ENCODE peak calls at places on chromosomes 2 and 18, in nine cellular contexts. G, W, Z, O, I, T, J, H and R are unnamed samples. For H3K9me3, the result is how much of the 10 kb centered on the place peaks cover.

GRCh38 chr18:13302611-13303267 is 84.2 kb downstream of the LDLRAD4 start:
- DNase-seq in G (no peak), W (no peak), Z (no peak), O (no peak), I (no peak), T (no peak), J (no peak), H (no peak), R (no peak)

GRCh38 chr2:6986251-6986893 is 69.2 kb downstream of the RNF144A start:
- DNase-seq in G (no peak), W (no peak), Z (no peak), O (no peak), I (peak), T (no peak), J (no peak), H (no peak), R (no peak)

GRCh38 chr18:21930177-21930576 is 189.6 kb downstream of the MIB1 start:
- DNase-seq in G (no peak), W (no peak), Z (no peak), O (no peak), I (no peak), T (no peak), J (no peak), H (no peak), R (no peak)

GRCh38 chr2:198374375-198375072 is 570.1 kb downstream of the PLCL1 start:
- DNase-seq in G (peak), W (peak), Z (peak), O (no peak), I (peak), T (no peak), J (no peak), H (no peak), R (peak)

GRCh38 chr2:234496835-234497591 is at the start of gene ARL4C:
- DNase-seq in G (peak), W (no peak), Z (peak), O (no peak), I (peak), T (peak), J (peak), H (peak), R (peak)

GRCh38 chr2:9815076-9815475 is 28.2 kb upstream of the TAF1B start:
- DNase-seq in G (no peak), W (no peak), Z (no peak), O (no peak), I (no peak), T (peak), J (no peak), H (no peak), R (no peak)

GRCh38 chr18:58581265-58581664 is 47.6 kb downstream of the ALPK2 start:
- DNase-seq in G (peak), W (peak), Z (peak), O (peak), I (no peak), T (no peak), J (no peak), H (no peak), R (no peak)

GRCh38 chr2:167398791-167399371 is 510.6 kb downstream of the XIRP2 start:
- DNase-seq in G (no peak), W (no peak), Z (no peak), O (no peak), I (no peak), T (no peak), J (no peak), H (no peak), R (no peak)

GRCh38 chr2:226742346-226742745 is 57.3 kb downstream of the IRS1 start:
- DNase-seq in G (no peak), W (no peak), Z (peak), O (no peak), I (peak), T (peak), J (peak), H (no peak), R (peak)

GRCh38 chr2:20868377-20868776 is 45.5 kb upstream of the LDAH start:
- DNase-seq in G (no peak), W (no peak), Z (no peak), O (no peak), I (no peak), T (no peak), J (no peak), H (no peak), R (no peak)

GRCh38 chr2:6647028-6647427 is 218.7 kb downstream of the CMPK2 start:
- DNase-seq in G (no peak), W (no peak), Z (no peak), O (no peak), I (no peak), T (no peak), J (no peak), H (no peak), R (no peak)

GRCh38 chr2:100188326-100188725 is 45.9 kb upstream of the AFF3 start:
- DNase-seq in G (no peak), W (no peak), Z (no peak), O (no peak), I (no peak), T (no peak), J (no peak), H (no peak), R (no peak)

GRCh38 chr2:68819556-68819955 is 51.6 kb downstream of the BMP10 start:
- DNase-seq in G (no peak), W (no peak), Z (peak), O (no peak), I (no peak), T (no peak), J (no peak), H (no peak), R (no peak)

GRCh38 chr18:34707670-34708069 is 2.4 kb upstream of the DTNA start:
- DNase-seq in G (peak), W (peak), Z (peak), O (peak), I (peak), T (no peak), J (no peak), H (no peak), R (peak)

GRCh38 chr2:85470850-85471800 is 52.6 kb downstream of the SH2D6 start:
- DNase-seq in G (peak), W (peak), Z (no peak), O (no peak), I (no peak), T (peak), J (no peak), H (no peak), R (no peak)

GRCh38 chr2:68362069-68362468 is 3.0 kb upstream of the PLEK start:
- DNase-seq in G (peak), W (peak), Z (peak), O (peak), I (peak), T (peak), J (peak), H (peak), R (peak)

GRCh38 chr2:223537669-223538601 is 64.2 kb downstream of the SCG2 start:
- DNase-seq in G (peak), W (no peak), Z (peak), O (no peak), I (no peak), T (no peak), J (no peak), H (no peak), R (no peak)

GRCh38 chr2:25347205-25347815 is 5.6 kb upstream of the DNMT3A start:
- DNase-seq in G (peak), W (no peak), Z (peak), O (peak), I (peak), T (no peak), J (no peak), H (no peak), R (no peak)

GRCh38 chr2:156115338-156115737 is 217.2 kb downstream of the NR4A2 start:
- DNase-seq in G (peak), W (no peak), Z (no peak), O (peak), I (no peak), T (no peak), J (no peak), H (no peak), R (no peak)

GRCh38 chr18:48931680-48932461 is 18.9 kb downstream of the SMAD7 start:
- DNase-seq in G (peak), W (no peak), Z (no peak), O (no peak), I (no peak), T (no peak), J (no peak), H (peak), R (no peak)

GRCh38 chr2:225932741-225933413 is 533.4 kb downstream of the NYAP2 start:
- DNase-seq in G (no peak), W (no peak), Z (peak), O (no peak), I (no peak), T (no peak), J (no peak), H (no peak), R (no peak)

GRCh38 chr18:53070706-53071105 is 730.7 kb downstream of the DCC start:
- DNase-seq in G (no peak), W (no peak), Z (no peak), O (no peak), I (no peak), T (no peak), J (no peak), H (no peak), R (no peak)

GRCh38 chr18:58567453-58568196 is 61.3 kb downstream of the ALPK2 start:
- DNase-seq in G (peak), W (peak), Z (peak), O (no peak), I (no peak), T (no peak), J (no peak), H (no peak), R (peak)

GRCh38 chr2:152088006-152088405 is 10.8 kb downstream of the CACNB4 start:
- DNase-seq in G (no peak), W (no peak), Z (no peak), O (no peak), I (no peak), T (no peak), J (no peak), H (no peak), R (no peak)

GRCh38 chr18:22066083-22066485 is 103.3 kb upstream of the GATA6 start:
- DNase-seq in G (no peak), W (no peak), Z (no peak), O (no peak), I (no peak), T (no peak), J (no peak), H (no peak), R (no peak)

GRCh38 chr2:216389565-216389964 is 17.3 kb upstream of the MARCHF4 start:
- DNase-seq in G (peak), W (no peak), Z (peak), O (no peak), I (no peak), T (no peak), J (no peak), H (no peak), R (no peak)

GRCh38 chr2:19299522-19299921 is 58.9 kb downstream of the OSR1 start:
- DNase-seq in G (no peak), W (no peak), Z (peak), O (no peak), I (no peak), T (no peak), J (no peak), H (no peak), R (no peak)

GRCh38 chr2:144357623-144358400 is 162.1 kb downstream of the ZEB2 start:
- DNase-seq in G (peak), W (peak), Z (peak), O (peak), I (no peak), T (no peak), J (no peak), H (no peak), R (peak)

GRCh38 chr18:3329471-3329870 is 67.5 kb downstream of the MYL12B start:
- DNase-seq in G (no peak), W (no peak), Z (no peak), O (no peak), I (no peak), T (no peak), J (no peak), H (no peak), R (no peak)

GRCh38 chr2:102186676-102187190 is at the start of gene IL1RL2:
- DNase-seq in G (peak), W (no peak), Z (no peak), O (no peak), I (no peak), T (peak), J (peak), H (no peak), R (no peak)

DNA sequence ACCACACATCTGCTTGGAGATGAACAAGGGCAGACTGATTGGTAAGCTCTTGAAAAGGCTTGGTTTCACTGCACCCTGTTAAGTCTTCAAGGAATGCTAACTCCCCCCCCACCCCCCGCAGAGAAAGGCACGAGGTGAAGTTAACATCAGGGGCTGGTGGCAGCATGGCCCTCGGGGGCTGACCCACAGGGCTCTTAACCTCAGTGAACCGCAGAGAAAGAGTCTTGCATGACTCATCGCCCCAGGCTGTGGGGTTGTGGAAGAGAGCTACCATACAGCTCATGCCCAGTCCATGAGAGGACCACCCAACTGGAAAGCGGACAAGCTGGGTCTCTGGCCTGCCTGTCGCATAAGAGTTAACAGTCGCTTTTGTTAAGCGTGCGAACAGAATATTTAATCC is 10.6 kb upstream of the CEP68 start:
- DNase-seq in G (no peak), W (no peak), Z (no peak), O (no peak), I (peak), T (no peak), J (no peak), H (no peak), R (no peak)
- H3K9me3 ChIP-seq in G (under half), W (under half), Z (under half), O (under half), I (under half), T (under half), J (under half), H (under half), R (under half)

GRCh38 chr18:36993068-36993467 is 164.1 kb downstream of the KIAA1328 start:
- DNase-seq in G (peak), W (no peak), Z (peak), O (no peak), I (no peak), T (no peak), J (no peak), H (no peak), R (no peak)
- H3K27ac ChIP-seq in G (peak), W (no peak), Z (no peak), O (no peak), I (no peak), T (no peak), J (no peak), H (no peak), R (no peak)

GRCh38 chr18:23274638-23275482 is 139.6 kb downstream of the CABLES1 start:
- DNase-seq in G (no peak), W (no peak), Z (no peak), O (no peak), I (no peak), T (no peak), J (no peak), H (no peak), R (no peak)
- H3K9me3 ChIP-seq in G (under half), W (under half), Z (under half), O (under half), I (under half), T (under half), J (under half), H (under half), R (under half)

GRCh38 chr18:62066121-62066818 is 120.6 kb downstream of the PIGN start:
- DNase-seq in G (no peak), W (no peak), Z (no peak), O (no peak), I (no peak), T (no peak), J (no peak), H (no peak), R (no peak)
- H3K27ac ChIP-seq in G (no peak), W (no peak), Z (no peak), O (no peak), I (no peak), T (no peak), J (no peak), H (no peak), R (no peak)

GRCh38 chr2:185507703-185508102 is 230.9 kb upstream of the FSIP2 start:
- DNase-seq in G (no peak), W (no peak), Z (no peak), O (no peak), I (no peak), T (no peak), J (no peak), H (no peak), R (no peak)
- H3K9me3 ChIP-seq in G (under half), W (under half), Z (under half), O (under half), I (under half), T (half or more), J (half or more), H (under half), R (half or more)

GRCh38 chr2:201406077-201406662 is 45.1 kb downstream of the TRAK2 start:
- DNase-seq in G (peak), W (no peak), Z (peak), O (no peak), I (no peak), T (no peak), J (no peak), H (no peak), R (no peak)
- H3K27ac ChIP-seq in G (peak), W (peak), Z (no peak), O (no peak), I (no peak), T (peak), J (peak), H (no peak), R (peak)

GRCh38 chr2:13546131-13546530 is 829.4 kb downstream of the TRIB2 start:
- DNase-seq in G (no peak), W (no peak), Z (no peak), O (no peak), I (no peak), T (no peak), J (no peak), H (no peak), R (no peak)
- H3K9me3 ChIP-seq in G (under half), W (under half), Z (under half), O (under half), I (under half), T (under half), J (under half), H (under half), R (under half)

GRCh38 chr2:235562065-235562747 is 68.4 kb downstream of the AGAP1 start:
- DNase-seq in G (no peak), W (no peak), Z (no peak), O (no peak), I (peak), T (no peak), J (no peak), H (peak), R (no peak)
- H3K27ac ChIP-seq in G (no peak), W (no peak), Z (no peak), O (no peak), I (no peak), T (no peak), J (no peak), H (no peak), R (no peak)